ENCODE peak calls at places on chromosomes 13 and 19, in nine cellular contexts. B is ascending aorta, M is MCF 10A, E is D721Med, R is fibroblast of pulmonary artery, Z is progenitor cell of endocrine pancreas, Q is fibroblast of villous mesenchyme, F is transverse colon, X is HFF-Myc. C is an unnamed sample.

GRCh38 chr19:53092723-53093122 is 10.5 kb downstream of the ZNF160 start:
- DNase-seq in B (no peak), M (no peak), E (no peak), R (no peak), Z (no peak), Q (no peak), F (no peak), X (no peak), C (no peak)

GRCh38 chr19:55536951-55537740 is at the start of gene SBK2:
- DNase-seq in B (no peak), M (no peak), E (no peak), R (no peak), Z (peak), Q (no peak), F (no peak), X (no peak), C (no peak)

GRCh38 chr13:110944121-110944967 is 29.5 kb upstream of the ANKRD10 start:
- DNase-seq in B (no peak), M (peak), E (no peak), R (peak), Z (no peak), Q (peak), F (peak), X (peak), C (peak)

GRCh38 chr13:23044906-23045305 is 135.9 kb upstream of the SGCG start:
- DNase-seq in B (no peak), M (no peak), E (no peak), R (no peak), Z (no peak), Q (no peak), F (no peak), X (no peak), C (no peak)

GRCh38 chr19:13778847-13779246 is 4.6 kb downstream of the C19orf53 start:
- DNase-seq in B (no peak), M (no peak), E (no peak), R (no peak), Z (no peak), Q (no peak), F (no peak), X (no peak), C (no peak)

GRCh38 chr13:53507741-53508140 is 479.1 kb downstream of the OLFM4 start:
- DNase-seq in B (no peak), M (no peak), E (no peak), R (no peak), Z (no peak), Q (no peak), F (no peak), X (no peak), C (no peak)

GRCh38 chr19:37692956-37693660 is 26.5 kb downstream of the ZNF607 start:
- DNase-seq in B (no peak), M (no peak), E (no peak), R (no peak), Z (no peak), Q (no peak), F (no peak), X (no peak), C (no peak)

GRCh38 chr19:46404039-46404883 is 9.1 kb downstream of the CCDC8 start:
- DNase-seq in B (no peak), M (no peak), E (no peak), R (peak), Z (peak), Q (peak), F (peak), X (no peak), C (peak)

GRCh38 chr19:36136975-36137686 is 2.7 kb upstream of the CAPNS1 start:
- DNase-seq in B (peak), M (peak), E (no peak), R (peak), Z (no peak), Q (peak), F (peak), X (no peak), C (peak)

GRCh38 chr13:32682740-32683139 is 96.5 kb downstream of the PDS5B start:
- DNase-seq in B (no peak), M (no peak), E (no peak), R (no peak), Z (no peak), Q (peak), F (no peak), X (no peak), C (no peak)

GRCh38 chr13:112106467-112107141 is 39.7 kb downstream of the SOX1 start:
- DNase-seq in B (no peak), M (no peak), E (no peak), R (no peak), Z (no peak), Q (no peak), F (no peak), X (no peak), C (no peak)

GRCh38 chr19:45470147-45471081 is 2.6 kb downstream of the FOSB start:
- DNase-seq in B (peak), M (peak), E (no peak), R (peak), Z (no peak), Q (peak), F (peak), X (no peak), C (peak)

GRCh38 chr19:16801599-16801998 is 27.6 kb upstream of the SIN3B start:
- DNase-seq in B (no peak), M (peak), E (no peak), R (peak), Z (no peak), Q (peak), F (no peak), X (no peak), C (peak)

GRCh38 chr13:79935121-79935520 is 405.8 kb downstream of the SPRY2 start:
- DNase-seq in B (no peak), M (no peak), E (no peak), R (no peak), Z (no peak), Q (peak), F (no peak), X (no peak), C (peak)

GRCh38 chr19:46916971-46917370 is 56.2 kb downstream of the ARHGAP35 start:
- DNase-seq in B (no peak), M (no peak), E (no peak), R (no peak), Z (no peak), Q (no peak), F (no peak), X (no peak), C (no peak)

GRCh38 chr13:60230593-60230992 is 66.9 kb upstream of the DIAPH3 start:
- DNase-seq in B (no peak), M (no peak), E (no peak), R (peak), Z (no peak), Q (peak), F (no peak), X (no peak), C (peak)
- TF ChIP-seq CTCF in B (no peak), M (no peak), E (no peak), R (no peak), Z (no peak), Q (no peak), F (no peak), X (no peak), C (no peak)

GRCh38 chr13:25756251-25756650 is 295.6 kb downstream of the SHISA2 start:
- DNase-seq in B (no peak), M (no peak), E (no peak), R (no peak), Z (no peak), Q (no peak), F (no peak), X (no peak), C (no peak)

GRCh38 chr13:25761041-25761440 is 290.8 kb downstream of the SHISA2 start:
- DNase-seq in B (no peak), M (no peak), E (no peak), R (no peak), Z (no peak), Q (no peak), F (no peak), X (no peak), C (no peak)

GRCh38 chr13:25752957-25753540 is 298.8 kb downstream of the SHISA2 start:
- DNase-seq in B (peak), M (peak), E (no peak), R (peak), Z (no peak), Q (peak), F (peak), X (peak), C (peak)

GRCh38 chr13:25753976-25754375 is 297.8 kb downstream of the SHISA2 start:
- DNase-seq in B (no peak), M (no peak), E (no peak), R (no peak), Z (no peak), Q (no peak), F (no peak), X (no peak), C (no peak)

GRCh38 chr13:25756916-25757315 is 294.9 kb downstream of the SHISA2 start:
- DNase-seq in B (no peak), M (no peak), E (no peak), R (no peak), Z (no peak), Q (no peak), F (no peak), X (no peak), C (no peak)
- TF ChIP-seq CTCF in B (no peak), M (no peak), E (no peak), R (no peak), Z (peak), Q (no peak), F (no peak), X (no peak), C (no peak)

DNA sequence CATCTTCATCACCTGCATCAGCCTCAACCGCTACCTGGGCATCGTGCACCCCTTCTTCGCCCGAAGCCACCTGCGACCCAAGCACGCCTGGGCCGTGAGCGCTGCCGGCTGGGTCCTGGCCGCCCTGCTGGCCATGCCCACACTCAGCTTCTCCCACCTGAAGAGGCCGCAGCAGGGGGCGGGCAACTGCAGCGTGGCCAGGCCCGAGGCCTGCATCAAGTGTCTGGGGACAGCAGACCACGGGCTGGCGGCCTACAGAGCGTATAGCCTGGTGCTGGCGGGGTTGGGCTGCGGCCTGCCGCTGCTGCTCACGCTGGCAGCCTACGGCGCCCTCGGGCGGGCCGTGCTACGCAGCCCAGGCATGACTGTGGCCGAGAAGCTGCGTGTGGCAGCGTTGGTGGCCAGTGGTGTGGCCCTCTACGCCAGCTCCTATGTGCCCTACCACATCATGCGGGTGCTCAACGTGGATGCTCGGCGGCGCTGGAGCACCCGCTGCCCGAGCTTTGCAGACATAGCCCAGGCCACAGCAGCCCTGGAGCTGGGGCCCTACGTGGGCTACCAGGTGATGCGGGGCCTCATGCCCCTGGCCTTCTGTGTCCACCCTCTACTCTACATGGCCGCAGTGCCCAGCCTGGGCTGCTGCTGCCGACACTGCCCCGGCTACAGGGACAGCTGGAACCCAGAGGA is 2.6 kb downstream of the P2RY11 start:
- DNase-seq in B (no peak), M (no peak), E (peak), R (no peak), Z (no peak), Q (no peak), F (no peak), X (no peak), C (no peak)
- TF ChIP-seq CTCF in B (no peak), M (no peak), E (no peak), R (no peak), Z (no peak), Q (no peak), F (no peak), X (no peak), C (no peak)

GRCh38 chr19:15631817-15632216 is 8.9 kb upstream of the CYP4F3 start:
- DNase-seq in B (no peak), M (peak), E (no peak), R (no peak), Z (no peak), Q (no peak), F (peak), X (no peak), C (no peak)
- TF ChIP-seq CTCF in B (no peak), M (peak), E (no peak), R (peak), Z (no peak), Q (no peak), F (peak), X (no peak), C (peak)

GRCh38 chr19:39543477-39543857 is 3.5 kb upstream of the EID2 start:
- DNase-seq in B (no peak), M (no peak), E (no peak), R (no peak), Z (no peak), Q (no peak), F (no peak), X (no peak), C (no peak)

GRCh38 chr19:39539165-39539518 is 819 bp downstream of the EID2 start:
- DNase-seq in B (no peak), M (no peak), E (no peak), R (peak), Z (no peak), Q (no peak), F (no peak), X (no peak), C (peak)

GRCh38 chr19:39539519-39540332 is at the start of gene EID2:
- DNase-seq in B (peak), M (peak), E (peak), R (peak), Z (peak), Q (peak), F (peak), X (peak), C (peak)

GRCh38 chr19:39542198-39542597 is 2.2 kb upstream of the EID2 start:
- DNase-seq in B (peak), M (no peak), E (no peak), R (peak), Z (no peak), Q (no peak), F (no peak), X (no peak), C (no peak)

DNA sequence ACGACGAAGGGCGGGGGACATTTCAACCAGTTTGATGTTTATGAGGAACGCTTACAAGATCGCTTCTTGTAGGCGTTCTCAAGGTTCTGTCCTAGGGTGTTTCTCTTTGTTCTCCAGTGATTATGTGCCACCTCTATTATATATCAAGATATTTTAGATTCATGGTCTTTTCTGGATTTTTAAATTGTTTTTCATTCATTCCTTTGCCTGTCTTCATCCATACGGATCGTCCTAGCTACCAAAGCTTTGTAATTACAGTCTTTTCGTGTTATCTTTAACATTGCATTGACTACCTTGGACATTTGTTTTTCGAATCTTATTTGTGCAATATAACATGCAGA is 342 bp upstream of the EID2 start:
- DNase-seq in B (no peak), M (no peak), E (no peak), R (no peak), Z (no peak), Q (no peak), F (no peak), X (no peak), C (no peak)
- TF ChIP-seq CTCF in B (no peak), M (no peak), E (no peak), R (no peak), Z (no peak), Q (no peak), F (no peak), X (no peak), C (no peak)

GRCh38 chr19:50739132-50739746 is 16.1 kb downstream of the CLEC11A start:
- DNase-seq in B (no peak), M (no peak), E (peak), R (no peak), Z (no peak), Q (no peak), F (no peak), X (no peak), C (no peak)
- TF ChIP-seq CTCF in B (no peak), M (no peak), E (no peak), R (no peak), Z (no peak), Q (no peak), F (no peak), X (no peak), C (no peak)

GRCh38 chr13:21176982-21177284 is 475 bp downstream of the MRPL57 start:
- DNase-seq in B (no peak), M (no peak), E (no peak), R (no peak), Z (no peak), Q (no peak), F (no peak), X (no peak), C (no peak)

GRCh38 chr13:21175656-21176194 is 627 bp downstream of the SKA3 start:
- DNase-seq in B (no peak), M (no peak), E (no peak), R (peak), Z (no peak), Q (peak), F (no peak), X (no peak), C (no peak)

GRCh38 chr13:21181671-21182070 is 5.2 kb downstream of the MRPL57 start:
- DNase-seq in B (no peak), M (no peak), E (no peak), R (no peak), Z (no peak), Q (no peak), F (no peak), X (no peak), C (no peak)

GRCh38 chr13:21171420-21171819 is 4.9 kb downstream of the SKA3 start:
- DNase-seq in B (no peak), M (no peak), E (no peak), R (no peak), Z (no peak), Q (no peak), F (no peak), X (no peak), C (no peak)

DNA sequence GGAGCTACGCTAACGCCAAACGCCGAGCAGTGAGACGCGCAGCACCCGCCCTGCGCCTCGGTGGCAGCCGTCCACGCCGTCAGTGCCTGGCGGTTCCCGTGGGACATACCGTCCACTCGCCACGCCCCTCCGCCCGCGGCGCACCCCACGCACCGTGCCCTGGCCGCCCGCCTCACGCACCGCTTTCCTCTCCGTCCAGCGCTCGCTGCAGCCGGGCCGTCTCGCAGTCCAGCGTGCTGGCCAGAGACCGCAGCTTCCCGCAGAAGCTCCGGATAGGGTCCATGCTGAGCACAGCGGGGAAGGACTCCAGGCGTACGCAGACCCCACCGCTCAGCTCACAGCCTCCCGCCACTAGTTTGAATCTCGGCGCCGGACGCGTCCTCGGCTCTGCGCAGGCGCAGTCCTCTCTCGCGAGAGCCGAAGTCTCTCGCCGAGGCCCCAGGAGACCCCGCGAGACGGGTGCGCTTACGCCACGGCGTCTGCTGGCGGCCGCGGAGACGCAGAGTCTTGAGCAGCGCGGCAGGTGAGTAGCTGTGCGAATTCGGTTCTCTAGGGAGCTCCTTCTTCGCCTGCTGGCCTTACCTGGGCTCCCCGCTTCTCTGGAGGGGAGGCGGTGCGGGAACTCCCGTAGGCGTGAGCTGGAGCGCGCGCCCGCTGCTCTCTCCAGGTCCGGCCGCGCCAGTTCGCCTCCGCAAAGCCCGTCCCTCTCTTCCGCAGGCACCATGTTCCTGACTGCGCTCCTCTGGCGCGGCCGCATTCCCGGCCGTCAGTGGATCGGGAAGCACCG is at the start of the genes MRPL57 and SKA3:
- DNase-seq in B (peak), M (peak), E (peak), R (peak), Z (peak), Q (peak), F (peak), X (peak), C (peak)
- TF ChIP-seq CTCF in B (peak), M (no peak), E (no peak), R (no peak), Z (peak), Q (no peak), F (peak), X (no peak), C (peak)

GRCh38 chr19:49468746-49469447 is 5.1 kb upstream of the FLT3LG start:
- DNase-seq in B (peak), M (peak), E (no peak), R (peak), Z (no peak), Q (peak), F (peak), X (peak), C (peak)

GRCh38 chr19:49470615-49470978 is 3.4 kb upstream of the FLT3LG start:
- DNase-seq in B (no peak), M (no peak), E (no peak), R (no peak), Z (no peak), Q (no peak), F (no peak), X (no peak), C (no peak)

GRCh38 chr19:49472936-49473335 is 1.1 kb upstream of the FLT3LG start:
- DNase-seq in B (no peak), M (no peak), E (no peak), R (no peak), Z (no peak), Q (no peak), F (no peak), X (no peak), C (no peak)

GRCh38 chr19:49468199-49468598 is 5.8 kb upstream of the FLT3LG start:
- DNase-seq in B (no peak), M (no peak), E (no peak), R (no peak), Z (no peak), Q (no peak), F (no peak), X (no peak), C (no peak)

DNA sequence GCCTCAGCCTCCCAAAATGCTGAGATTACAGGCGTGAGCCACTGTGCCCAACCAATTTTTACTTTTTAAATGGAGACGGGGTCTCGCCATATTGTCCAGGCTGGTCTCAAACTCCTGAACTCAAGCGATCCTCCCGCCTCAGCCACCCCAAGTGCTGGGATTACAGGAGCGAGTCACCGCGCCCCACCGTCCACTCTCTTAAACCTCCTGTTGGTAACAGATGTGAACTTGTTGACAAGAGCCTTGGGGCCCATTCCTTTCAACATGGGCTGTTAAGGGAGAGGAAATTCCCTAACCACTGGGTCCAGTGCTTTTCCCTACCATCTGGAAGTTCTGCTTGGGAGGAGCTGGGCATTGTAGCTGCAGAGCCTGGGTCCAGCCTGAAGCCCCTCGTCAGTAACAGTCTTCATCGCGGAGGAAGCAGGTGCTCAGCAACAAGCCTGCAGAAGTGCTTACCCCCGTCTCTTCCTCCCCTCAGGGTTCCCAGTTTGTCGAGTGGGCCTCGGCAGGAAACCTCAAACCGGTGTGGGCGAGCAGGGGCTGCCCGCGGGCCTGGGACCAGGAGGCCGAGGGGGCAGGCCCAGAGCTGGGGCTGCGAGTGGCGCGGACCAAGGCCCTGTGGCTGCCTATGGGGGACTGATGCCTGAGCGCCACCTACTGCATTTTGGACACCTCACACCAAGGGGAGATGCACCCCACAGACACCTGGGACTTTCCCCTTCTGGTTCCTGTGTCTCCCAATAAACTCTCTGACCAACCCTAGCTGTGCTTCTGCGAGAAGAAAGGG is 4.0 kb upstream of the FLT3LG start:
- DNase-seq in B (no peak), M (no peak), E (no peak), R (no peak), Z (no peak), Q (peak), F (peak), X (no peak), C (no peak)
- TF ChIP-seq CTCF in B (no peak), M (peak), E (peak), R (no peak), Z (no peak), Q (peak), F (no peak), X (peak), C (peak)

GRCh38 chr13:63048648-63049047 is 1633.0 kb upstream of the PCDH20 start:
- DNase-seq in B (no peak), M (peak), E (no peak), R (no peak), Z (no peak), Q (no peak), F (no peak), X (no peak), C (no peak)
- TF ChIP-seq CTCF in B (no peak), M (no peak), E (peak), R (peak), Z (peak), Q (no peak), F (no peak), X (no peak), C (no peak)

GRCh38 chr13:55244991-55245644 is 1895.6 kb upstream of the PRR20A start:
- DNase-seq in B (no peak), M (peak), E (no peak), R (no peak), Z (no peak), Q (no peak), F (no peak), X (no peak), C (no peak)
- TF ChIP-seq CTCF in B (no peak), M (peak), E (peak), R (no peak), Z (peak), Q (no peak), F (no peak), X (no peak), C (no peak)